ENCODE peak calls at places on chromosomes 5 and 9, in four cellular contexts. U is pancreas, R is heart left ventricle, B is dorsolateral prefrontal cortex. P is an unnamed sample.

GRCh38 chr5:124740991-124741583 is 5.4 kb downstream of the ZNF608 start:
- DNase-seq in B (no peak), U (no peak), R (no peak), P (no peak)

GRCh38 chr5:88870280-88870679 is 12.7 kb downstream of the MEF2C start:
- DNase-seq in B (no peak), R (no peak), U (no peak), P (no peak)

GRCh38 chr9:83425240-83425639 is 113.0 kb downstream of the FRMD3 start:
- DNase-seq in R (no peak), U (no peak), B (no peak), P (no peak)

GRCh38 chr9:116149844-116150243 is 3.7 kb upstream of the PAPPA start:
- DNase-seq in B (no peak), R (no peak), U (peak; percentile 33), P (no peak)

GRCh38 chr9:127252405-127253093 is 12.0 kb upstream of the GARNL3 start:
- DNase-seq in R (no peak), U (no peak), B (no peak), P (no peak)

GRCh38 chr5:172173771-172174170 is 14.3 kb downstream of the STK10 start:
- DNase-seq in U (no peak), B (no peak), R (no peak), P (no peak)

GRCh38 chr9:17013010-17013409 is 121.8 kb upstream of the CNTLN start:
- DNase-seq in R (no peak), B (no peak), U (no peak), P (no peak)

GRCh38 chr9:98926016-98926415 is 17.7 kb upstream of the COL15A1 start:
- DNase-seq in B (no peak), R (no peak), U (no peak), P (no peak)

GRCh38 chr9:79012561-79012960 is 559.2 kb upstream of the TLE4 start:
- DNase-seq in B (no peak), U (no peak), R (no peak), P (no peak)

GRCh38 chr5:113020461-113021273 is 44.1 kb downstream of the DCP2 start:
- DNase-seq in R (no peak), B (no peak), U (no peak), P (no peak)

GRCh38 chr5:25358919-25359318 is 714.1 kb upstream of the CDH10 start:
- DNase-seq in U (no peak), R (no peak), B (no peak), P (no peak)

GRCh38 chr9:122261469-122261881 is 3.2 kb downstream of the RBM18 start:
- DNase-seq in R (peak; percentile 88), U (peak; percentile 54), B (no peak), P (peak; percentile 80)

GRCh38 chr5:176771102-176771845 is 39.1 kb upstream of the UNC5A start:
- DNase-seq in R (no peak), U (no peak), B (no peak), P (peak; percentile 16)

GRCh38 chr5:40486437-40487270 is 193.1 kb upstream of the PTGER4 start:
- DNase-seq in U (no peak), B (no peak), R (no peak), P (no peak)

GRCh38 chr5:160269017-160269416 is 39.7 kb downstream of the FABP6 start:
- DNase-seq in B (peak; percentile 55), U (peak; percentile 60), R (peak; percentile 96), P (peak; percentile 88)

GRCh38 chr9:82555408-82555807 is 507.5 kb downstream of the RASEF start:
- DNase-seq in R (no peak), B (no peak), U (no peak), P (no peak)

GRCh38 chr9:13705913-13706312 is 426.4 kb upstream of the MPDZ start:
- DNase-seq in B (no peak), R (peak; percentile 49), U (no peak), P (no peak)

GRCh38 chr5:43530648-43531047 is 15.7 kb upstream of the C5orf34 start:
- DNase-seq in B (no peak), U (no peak), R (no peak), P (no peak)

GRCh38 chr9:34428325-34428958 is 29.9 kb downstream of the FAM219A start:
- DNase-seq in R (no peak), U (no peak), B (no peak), P (no peak)

GRCh38 chr5:147558826-147559225 is 49.0 kb upstream of the DPYSL3 start:
- DNase-seq in R (peak; percentile 53), B (no peak), U (no peak), P (no peak)

GRCh38 chr9:135976531-135976930 is 15.4 kb upstream of the UBAC1 start:
- DNase-seq in U (no peak), B (no peak), R (no peak), P (no peak)

GRCh38 chr5:146565764-146566163 is 49.8 kb upstream of the GPR151 start:
- DNase-seq in R (no peak), B (peak; percentile 61), U (peak; percentile 30), P (no peak)

GRCh38 chr5:135156337-135156714 is 122.3 kb upstream of the PITX1 start:
- DNase-seq in R (no peak), U (no peak), B (no peak), P (no peak)
- H3K27ac ChIP-seq in R (no peak overlapping the region), U (no peak overlapping the region), B (no peak overlapping the region), P (no peak overlapping the region)

GRCh38 chr5:131211669-131212068 is 40.9 kb downstream of the LYRM7 start:
- DNase-seq in U (no peak), B (no peak), R (no peak), P (no peak)
- H3K27ac ChIP-seq in U (no peak overlapping the region), B (no peak overlapping the region), R (no peak overlapping the region), P (no peak overlapping the region)

GRCh38 chr5:1345876-1346626 is 1.2 kb upstream of the CLPTM1L start:
- DNase-seq in B (no peak), R (no peak), U (no peak), P (no peak)
- H3K27ac ChIP-seq in B (no peak overlapping the region), R (peak overlapping the region; percentile 94), U (no peak overlapping the region), P (no peak overlapping the region)

GRCh38 chr9:131078427-131079366 is 17.6 kb upstream of the AIF1L start:
- DNase-seq in U (no peak), R (no peak), B (no peak), P (no peak)

GRCh38 chr9:131080589-131080988 is 15.7 kb upstream of the AIF1L start:
- DNase-seq in R (no peak), B (no peak), U (no peak), P (no peak)

GRCh38 chr9:131072871-131073237 is 23.5 kb upstream of the AIF1L start:
- DNase-seq in U (no peak), R (no peak), B (no peak), P (no peak)

GRCh38 chr9:131072107-131072870 is 24.0 kb upstream of the AIF1L start:
- DNase-seq in B (no peak), U (no peak), R (no peak), P (no peak)

DNA sequence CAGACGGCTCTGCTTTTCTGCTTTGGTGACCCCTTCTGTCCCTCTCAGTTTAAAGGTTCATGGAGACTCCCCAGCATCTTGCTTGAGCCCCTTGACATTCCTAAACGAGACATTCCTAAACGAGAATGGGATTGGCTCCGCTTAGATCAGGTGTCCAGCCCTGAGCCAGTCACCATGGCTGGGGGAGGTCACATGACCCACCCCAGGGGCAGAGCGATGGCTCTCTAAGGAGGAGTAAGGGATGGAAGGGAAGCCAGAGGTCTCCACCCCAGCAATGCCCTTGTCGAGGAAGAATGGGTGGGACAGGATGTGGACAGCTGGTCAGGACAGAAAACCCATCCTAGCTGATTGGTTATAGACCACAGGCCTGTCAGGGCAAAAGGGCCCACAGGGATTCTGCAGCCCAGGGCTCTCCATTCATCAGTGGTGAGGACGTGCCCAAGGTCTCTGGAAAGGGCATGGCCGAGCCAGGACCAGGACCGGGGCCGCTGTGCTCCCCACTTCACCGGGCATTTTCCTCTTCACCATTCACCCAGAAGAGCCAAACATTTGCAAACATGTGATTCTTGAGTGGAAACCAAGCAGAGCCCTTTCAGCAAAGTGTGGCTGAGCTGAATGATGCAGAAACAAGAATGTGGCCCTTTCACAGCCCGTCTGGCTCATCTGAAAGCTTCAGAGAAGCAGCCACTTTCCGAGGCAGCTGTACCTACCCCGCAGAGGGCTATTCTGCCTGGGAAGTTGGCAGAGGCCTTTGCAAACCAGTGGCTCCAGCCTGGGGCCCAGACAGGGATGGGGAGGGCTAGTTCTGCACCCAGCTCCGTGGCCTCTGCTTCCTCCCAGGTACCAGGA is 19.8 kb upstream of the AIF1L start:
- DNase-seq in R (no peak), B (no peak), U (no peak), P (no peak)
- H3K27ac ChIP-seq in R (no peak overlapping the region), B (peak overlapping the region; percentile 38), U (no peak overlapping the region), P (no peak overlapping the region)

GRCh38 chr9:107283621-107284616 is 840 bp downstream of the RAD23B start:
- DNase-seq in B (peak; percentile 68), R (peak; percentile 78), U (peak; percentile 85), P (peak; percentile 79)
- H3K27ac ChIP-seq in B (peak overlapping the region; percentile 98), R (peak overlapping the region; percentile 100), U (peak overlapping the region; percentile 98), P (peak overlapping the region; percentile 99)

GRCh38 chr5:103502651-103503050 is 59.9 kb downstream of the NUDT12 start:
- DNase-seq in U (no peak), R (no peak), B (no peak), P (no peak)

GRCh38 chr5:103498800-103499199 is 63.8 kb downstream of the NUDT12 start:
- DNase-seq in U (no peak), R (no peak), B (no peak), P (no peak)

GRCh38 chr5:103498211-103498610 is 64.4 kb downstream of the NUDT12 start:
- DNase-seq in U (no peak), B (no peak), R (no peak), P (no peak)

GRCh38 chr5:103499236-103499635 is 63.4 kb downstream of the NUDT12 start:
- DNase-seq in B (no peak), R (no peak), U (no peak), P (no peak)

DNA sequence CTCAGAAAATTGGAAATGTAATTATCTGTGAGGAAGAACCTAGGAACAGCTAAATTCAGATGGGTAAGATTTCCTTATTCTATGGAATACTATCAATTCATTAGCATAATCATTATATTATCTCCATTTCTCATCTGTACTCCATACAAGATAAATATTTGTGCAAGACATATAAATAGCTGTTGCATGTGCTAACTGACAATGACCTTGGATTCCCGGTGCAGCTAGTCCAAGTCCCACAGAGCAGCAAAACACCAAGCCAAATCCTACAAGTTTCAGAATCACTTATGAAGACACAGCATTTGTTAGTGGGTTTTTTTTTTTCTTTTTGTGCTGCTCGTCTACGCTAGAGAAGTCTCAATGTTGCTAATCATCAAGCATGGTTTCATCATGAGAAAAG is 64.8 kb downstream of the NUDT12 start:
- DNase-seq in R (no peak), U (no peak), B (no peak), P (no peak)
- H3K27ac ChIP-seq in R (peak overlapping the region; percentile 3), U (no peak overlapping the region), B (no peak overlapping the region), P (no peak overlapping the region)